ENCODE peak calls at places on chromosomes 13 and 19, in eight cellular contexts. U is dorsolateral prefrontal cortex; A is transverse colon; W is fibroblast of lung; R is endodermal cell; V is Peyer's patch; K is hepatocyte; Z is CD8-positive, alpha-beta T cell. O is an unnamed sample.

GRCh38 chr13:63048648-63049047 is 1633.0 kb upstream of the PCDH20 start:
- DNase-seq in W (peak; percentile 15), Z (no peak), V (no peak), U (no peak), K (no peak), A (no peak), R (no peak), O (no peak)

GRCh38 chr19:10111405-10111811 is at the start of gene P2RY11:
- DNase-seq in R (no peak), K (no peak), W (no peak), V (peak; percentile 56), A (peak; percentile 49), U (no peak), Z (no peak), O (no peak)

GRCh38 chr19:43636121-43636683 is 3.4 kb downstream of the CADM4 start:
- DNase-seq in R (peak; percentile 79), V (no peak), U (peak; percentile 67), W (no peak), A (no peak), Z (no peak), K (no peak), O (no peak)

GRCh38 chr19:50255115-50255514 is 51.7 kb downstream of the MYH14 start:
- DNase-seq in Z (no peak), A (no peak), R (peak; percentile 62), U (no peak), K (no peak), W (no peak), V (no peak), O (no peak)

GRCh38 chr13:111337741-111338140 is 17.3 kb downstream of the TEX29 start:
- DNase-seq in A (no peak), U (no peak), K (no peak), W (no peak), Z (peak; percentile 17), V (no peak), R (peak; percentile 10), O (no peak)

GRCh38 chr13:91313103-91313502 is 34.4 kb upstream of the MIR17HG start:
- DNase-seq in Z (no peak), R (peak; percentile 58), K (peak; percentile 20), U (no peak), W (peak; percentile 36), V (no peak), A (no peak), O (no peak)

GRCh38 chr13:57624565-57625435 is 6.7 kb upstream of the PCDH17 start:
- DNase-seq in V (no peak), U (no peak), K (peak; percentile 84), W (peak; percentile 78), A (peak; percentile 8), R (peak; percentile 83), Z (no peak), O (no peak)

GRCh38 chr19:8319807-8320520 is 1.2 kb downstream of the NDUFA7 start:
- DNase-seq in V (no peak), K (no peak), W (no peak), A (no peak), Z (no peak), U (no peak), R (no peak), O (no peak)

GRCh38 chr19:42277821-42278809 is 9.1 kb downstream of the CIC start:
- DNase-seq in R (peak; percentile 57), V (no peak), A (no peak), U (no peak), Z (no peak), W (no peak), K (peak; percentile 47), O (peak; percentile 75)

GRCh38 chr19:15191514-15191913 is 9.3 kb downstream of the NOTCH3 start:
- DNase-seq in W (no peak), V (no peak), K (no peak), Z (no peak), U (no peak), A (no peak), R (no peak), O (no peak)

GRCh38 chr19:3367572-3368440 is 1.4 kb downstream of the NFIC start:
- DNase-seq in V (no peak), R (no peak), K (no peak), W (no peak), U (no peak), Z (no peak), A (no peak), O (peak; percentile 81)

DNA sequence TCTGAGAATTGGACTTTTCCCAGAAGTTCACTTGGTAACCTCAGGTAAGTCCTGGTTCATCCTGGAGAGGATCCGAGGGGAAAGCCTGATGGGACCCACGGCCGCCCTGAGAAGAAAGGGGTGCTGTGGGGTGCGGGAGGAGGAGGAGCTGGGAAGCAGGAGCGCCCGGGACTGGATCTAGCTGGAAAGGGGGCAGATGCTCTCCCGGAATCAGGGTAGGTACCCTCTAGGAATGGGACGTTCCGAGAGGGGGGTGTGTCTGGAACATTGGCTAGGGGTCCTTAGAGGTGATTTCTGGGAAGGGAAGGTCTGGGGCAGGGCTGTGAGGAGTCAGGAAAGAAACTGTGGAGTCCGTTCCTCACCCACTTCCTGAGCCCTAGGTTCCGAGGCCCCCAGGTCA is 38.7 kb upstream of the ZNF492 start:
- DNase-seq in U (no peak), A (no peak), W (no peak), R (no peak), V (no peak), Z (no peak), K (no peak), O (no peak)
- H3K27ac ChIP-seq in U (no peak overlapping the region), A (no peak overlapping the region), W (no peak overlapping the region), R (no peak overlapping the region), V (no peak overlapping the region), Z (no peak overlapping the region), K (no peak overlapping the region), O (no peak overlapping the region)

GRCh38 chr19:54620464-54620863 is 9.8 kb upstream of the LILRB1 start:
- DNase-seq in R (no peak), V (no peak), W (no peak), K (no peak), Z (no peak), A (no peak), U (no peak), O (no peak)
- H3K4me3 ChIP-seq in R (no peak overlapping the region), V (no peak overlapping the region), W (no peak overlapping the region), K (no peak overlapping the region), Z (no peak overlapping the region), A (no peak overlapping the region), U (no peak overlapping the region), O (no peak overlapping the region)

DNA sequence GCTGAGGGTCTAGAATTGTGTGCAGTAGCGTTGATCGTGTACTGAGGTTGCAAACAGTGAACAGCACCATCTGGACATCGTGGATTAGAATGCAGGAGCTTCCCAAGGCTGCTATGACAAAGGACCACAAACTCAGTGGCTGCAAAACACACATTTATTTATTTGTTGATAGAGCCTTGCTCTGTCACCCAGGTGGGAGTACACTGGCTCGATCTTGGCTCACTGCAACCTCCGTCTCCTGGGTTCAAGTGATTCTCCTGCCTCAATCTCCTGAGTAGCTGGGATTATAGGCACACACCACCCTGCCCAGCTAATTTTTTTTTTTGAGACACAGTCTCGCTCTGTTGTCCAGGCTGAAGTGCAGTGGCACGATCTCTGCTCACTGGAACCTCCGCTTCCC is 2.3 kb upstream of the UHRF1 start:
- DNase-seq in A (no peak), U (no peak), K (no peak), V (no peak), Z (no peak), W (no peak), R (no peak), O (no peak)
- TF ChIP-seq CTCF in A (no peak), U (no peak), K (no peak), V (no peak), Z (no peak), W (no peak), R (no peak), O (no peak)

GRCh38 chr19:40418040-40418439 is 4.9 kb upstream of the PRX start:
- DNase-seq in V (no peak), Z (no peak), W (no peak), A (no peak), U (no peak), K (no peak), R (no peak), O (no peak)
- H3K27ac ChIP-seq in V (peak overlapping the region; percentile 53), Z (no peak overlapping the region), W (no peak overlapping the region), A (no peak overlapping the region), U (no peak overlapping the region), K (peak overlapping the region; percentile 26), R (no peak overlapping the region), O (no peak overlapping the region)

GRCh38 chr13:98575876-98576214 is 1.1 kb downstream of the STK24 start:
- DNase-seq in U (no peak), V (no peak), A (no peak), K (no peak), R (no peak), W (no peak), Z (no peak), O (no peak)

GRCh38 chr13:98575009-98575866 is 1.7 kb downstream of the STK24 start:
- DNase-seq in Z (no peak), V (no peak), U (no peak), K (no peak), R (no peak), W (peak; percentile 39), A (no peak), O (no peak)

GRCh38 chr13:98571955-98572662 is 4.8 kb downstream of the STK24 start:
- DNase-seq in V (peak; percentile 79), Z (no peak), W (peak; percentile 66), R (no peak), A (peak; percentile 73), U (no peak), K (peak; percentile 42), O (no peak)

GRCh38 chr13:98567140-98567539 is 9.8 kb downstream of the STK24 start:
- DNase-seq in U (no peak), R (no peak), Z (no peak), V (no peak), A (no peak), K (no peak), W (no peak), O (no peak)

DNA sequence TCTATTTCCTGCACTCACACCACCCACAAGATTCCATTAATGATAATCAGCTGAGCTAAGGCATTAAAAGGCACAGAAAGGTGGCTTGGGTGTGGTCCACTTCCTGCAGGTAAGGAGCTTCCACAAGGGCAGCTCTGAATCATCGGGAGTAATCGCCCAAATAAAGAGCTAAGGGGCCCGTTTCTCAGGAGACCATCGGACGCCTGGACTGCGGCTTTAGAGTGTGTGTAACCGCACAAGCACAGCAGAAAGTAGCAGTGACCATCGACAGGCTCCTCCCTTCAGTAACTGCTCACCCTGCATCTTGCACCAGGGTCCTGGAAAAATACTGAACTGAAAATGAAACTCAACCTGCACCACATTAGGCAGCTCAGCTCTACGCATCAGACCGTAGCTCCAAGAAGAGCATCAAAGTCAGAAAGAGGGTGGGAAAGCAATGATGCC is 6.0 kb downstream of the STK24 start:
- DNase-seq in V (peak; percentile 66), R (no peak), W (no peak), U (no peak), K (peak; percentile 49), A (peak; percentile 61), Z (no peak), O (no peak)
- H3K4me3 ChIP-seq in V (peak overlapping the region; percentile 28), R (no peak overlapping the region), W (no peak overlapping the region), U (peak overlapping the region; percentile 5), K (no peak overlapping the region), A (no peak overlapping the region), Z (peak overlapping the region; percentile 55), O (peak overlapping the region; percentile 35)